ENCODE peak calls at places on chromosomes 12 and 14, in four cellular contexts. P is IMR-90, M is H1, H is mesendoderm. R is an unnamed sample.

GRCh38 chr14:29548948-29549370 is 378.7 kb downstream of the PRKD1 start:
- DNase-seq in P (peak; percentile 77), M (no peak), H (peak; percentile 79), R (no peak)

GRCh38 chr12:104060791-104061190 is 3.5 kb upstream of the HCFC2 start:
- DNase-seq in P (no peak), M (no peak), H (no peak), R (no peak)

GRCh38 chr12:58819945-58820344 is 100.4 kb downstream of the LRIG3 start:
- DNase-seq in P (no peak), M (no peak), H (no peak), R (no peak)

GRCh38 chr14:101110729-101111619 is 207.5 kb upstream of the RTL1 start:
- DNase-seq in P (no peak), M (no peak), H (no peak), R (no peak)

GRCh38 chr14:79581912-79582576 is 629.3 kb downstream of the DIO2 start:
- DNase-seq in P (peak; percentile 65), M (no peak), H (peak; percentile 28), R (no peak)

GRCh38 chr14:76779221-76780057 is 18.2 kb downstream of the VASH1 start:
- DNase-seq in P (no peak), M (no peak), H (no peak), R (peak; percentile 21)

GRCh38 chr14:59688224-59689170 is 111.9 kb upstream of the CCDC175 start:
- DNase-seq in P (peak; percentile 53), M (peak; percentile 19), H (peak; percentile 84), R (peak; percentile 80)

GRCh38 chr14:56098021-56098420 is 20.2 kb upstream of the PELI2 start:
- DNase-seq in P (no peak), M (no peak), H (peak; percentile 43), R (no peak)

GRCh38 chr14:101562659-101563351 is 1.5 kb downstream of the DIO3 start:
- DNase-seq in P (no peak), M (no peak), H (no peak), R (no peak)

GRCh38 chr12:98238513-98238912 is 276.9 kb upstream of the TMPO start:
- DNase-seq in P (peak; percentile 29), M (no peak), H (no peak), R (no peak)

GRCh38 chr14:104362761-104363605 is 216.6 kb upstream of the C14orf180 start:
- DNase-seq in P (no peak), M (no peak), H (no peak), R (no peak)

GRCh38 chr12:47110011-47110541 is 30.3 kb upstream of the AMIGO2 start:
- DNase-seq in P (no peak), M (no peak), H (no peak), R (no peak)

GRCh38 chr12:95673576-95673975 is 117.0 kb downstream of the NTN4 start:
- DNase-seq in P (no peak), M (no peak), H (no peak), R (no peak)

GRCh38 chr14:58808828-58809227 is 171.1 kb downstream of the DACT1 start:
- DNase-seq in P (peak; percentile 43), M (no peak), H (no peak), R (no peak)

GRCh38 chr14:66237701-66238100 is 248.5 kb upstream of the CCDC196 start:
- DNase-seq in P (no peak), M (no peak), H (peak; percentile 60), R (no peak)

GRCh38 chr14:76023757-76024156 is 38.2 kb downstream of the IFT43 start:
- DNase-seq in P (no peak), M (no peak), H (no peak), R (no peak)

GRCh38 chr12:71061451-71061850 is 96.3 kb downstream of the TSPAN8 start:
- DNase-seq in P (no peak), M (no peak), H (no peak), R (no peak)

GRCh38 chr12:106583578-106584103 is 837 bp downstream of the RFX4 start:
- DNase-seq in P (peak; percentile 12), M (no peak), H (no peak), R (peak; percentile 67)

GRCh38 chr12:62716866-62717477 is 218.0 kb downstream of the PPM1H start:
- DNase-seq in P (no peak), M (no peak), H (no peak), R (no peak)

GRCh38 chr12:2138871-2139308 is 86.1 kb downstream of the CACNA1C start:
- DNase-seq in P (peak; percentile 43), M (no peak), H (no peak), R (no peak)

GRCh38 chr14:76599556-76599955 is 161.7 kb upstream of the VASH1 start:
- DNase-seq in P (no peak), M (no peak), H (no peak), R (no peak)

GRCh38 chr14:24054646-24055045 is 2.8 kb downstream of the CARMIL3 start:
- DNase-seq in P (no peak), M (no peak), H (no peak), R (no peak)

GRCh38 chr12:82942521-82942920 is 255.8 kb downstream of the TMTC2 start:
- DNase-seq in P (no peak), M (no peak), H (no peak), R (no peak)

GRCh38 chr12:84760091-84760490 is 152.5 kb downstream of the SLC6A15 start:
- DNase-seq in P (no peak), M (no peak), H (no peak), R (no peak)

GRCh38 chr12:78519422-78519821 is 345.2 kb upstream of the SYT1 start:
- DNase-seq in P (no peak), M (no peak), H (no peak), R (no peak)

GRCh38 chr14:51563560-51563959 is 88.2 kb upstream of the FRMD6 start:
- DNase-seq in P (peak; percentile 74), M (no peak), H (no peak), R (no peak)

GRCh38 chr14:68548194-68549056 is 244.4 kb downstream of the ZFP36L1 start:
- DNase-seq in P (peak; percentile 98), M (no peak), H (peak; percentile 68), R (no peak)

GRCh38 chr14:68308695-68309094 is 484.2 kb downstream of the ZFP36L1 start:
- DNase-seq in P (no peak), M (no peak), H (no peak), R (no peak)

GRCh38 chr12:132279184-132279889 is 50.1 kb downstream of the GALNT9 start:
- DNase-seq in P (peak; percentile 9), M (no peak), H (peak; percentile 27), R (peak; percentile 66)

GRCh38 chr14:35252485-35252884 is 39.7 kb upstream of the PSMA6 start:
- DNase-seq in P (no peak), M (no peak), H (no peak), R (no peak)

GRCh38 chr12:15256760-15257159 is 35.5 kb upstream of the RERG start:
- DNase-seq in P (peak; percentile 2), M (no peak), H (no peak), R (no peak)

GRCh38 chr14:52547027-52547426 is 5.3 kb downstream of the TXNDC16 start:
- DNase-seq in P (no peak), M (no peak), H (no peak), R (no peak)

GRCh38 chr12:42326466-42327226 is 679 bp downstream of the PPHLN1 start:
- DNase-seq in P (peak; percentile 27), M (no peak), H (peak; percentile 11), R (no peak)

GRCh38 chr14:58078068-58078467 is 73.9 kb downstream of the ARMH4 start:
- DNase-seq in P (peak; percentile 84), M (no peak), H (peak; percentile 51), R (no peak)

GRCh38 chr12:21993438-21993981 is 52.3 kb upstream of the ABCC9 start:
- DNase-seq in P (no peak), M (no peak), H (no peak), R (no peak)

GRCh38 chr12:52266514-52266913 is 7.9 kb upstream of the KRT86 start:
- DNase-seq in P (no peak), M (no peak), H (no peak), R (no peak)

GRCh38 chr12:123431951-123432886 is 4.3 kb downstream of the RILPL2 start:
- DNase-seq in P (no peak), M (no peak), H (no peak), R (no peak)

DNA sequence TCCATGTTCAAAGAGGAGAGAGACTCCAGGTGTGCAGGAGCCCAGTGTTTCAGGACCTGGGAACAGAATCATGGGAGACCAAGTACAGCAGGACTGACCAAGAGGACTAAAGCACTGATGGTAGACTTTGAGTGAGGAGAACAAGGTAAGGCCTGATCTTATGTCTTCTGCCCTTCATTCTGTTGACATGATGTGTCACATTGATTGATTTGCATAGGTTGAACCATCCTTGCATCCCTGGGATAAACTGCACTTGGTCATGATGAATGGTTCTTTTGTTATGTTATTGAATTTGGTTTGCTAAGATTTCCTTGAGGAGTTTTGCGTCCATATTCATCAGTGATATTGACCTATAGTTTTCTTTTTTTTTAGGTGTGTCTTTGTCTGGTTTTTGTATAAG is 497.0 kb downstream of the TMEM121 start:
- DNase-seq in P (no peak), M (no peak), H (no peak), R (no peak)
- H4K5ac ChIP-seq in P (no peak overlapping the region), M (no peak overlapping the region), H (no peak overlapping the region), R (no peak overlapping the region)

GRCh38 chr12:112382866-112383265 is 635 bp upstream of the HECTD4 start:
- DNase-seq in P (no peak), M (no peak), H (no peak), R (no peak)

GRCh38 chr12:112381898-112382796 is at the start of gene HECTD4:
- DNase-seq in P (peak; percentile 75), M (peak; percentile 49), H (peak; percentile 93), R (peak; percentile 97)

GRCh38 chr12:112386726-112387125 is 4.5 kb upstream of the HECTD4 start:
- DNase-seq in P (peak; percentile 84), M (no peak), H (no peak), R (no peak)

GRCh38 chr12:112380663-112381420 is 1.4 kb downstream of the HECTD4 start:
- DNase-seq in P (no peak), M (no peak), H (no peak), R (peak; percentile 51)

DNA sequence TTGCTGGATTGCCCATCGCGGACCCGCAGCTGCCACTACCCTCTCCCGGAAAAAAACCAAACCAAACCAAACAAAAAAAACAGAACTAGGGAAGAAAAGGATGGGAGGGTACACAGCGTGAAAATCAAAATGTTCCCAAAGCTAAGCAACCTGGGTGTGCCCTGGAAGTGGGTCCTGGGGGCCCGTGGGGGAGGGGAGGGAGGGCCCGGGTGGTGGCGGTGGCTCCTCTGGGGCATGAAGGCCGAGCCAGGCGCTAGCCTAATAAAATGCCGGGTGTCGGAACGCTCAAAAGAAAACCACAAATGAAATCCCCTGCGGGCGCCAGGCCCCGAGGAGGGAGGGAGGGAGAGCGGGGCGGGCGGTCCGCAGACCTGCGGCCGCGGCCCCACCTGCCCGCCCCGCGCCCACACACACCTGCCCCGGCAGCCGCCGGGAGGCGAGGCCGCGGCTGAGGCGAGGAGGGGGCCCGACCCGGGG is 772 bp downstream of the HECTD4 start:
- DNase-seq in P (no peak), M (no peak), H (peak; percentile 50), R (peak; percentile 43)
- H4K5ac ChIP-seq in P (no peak overlapping the region), M (no peak overlapping the region), H (no peak overlapping the region), R (no peak overlapping the region)

DNA sequence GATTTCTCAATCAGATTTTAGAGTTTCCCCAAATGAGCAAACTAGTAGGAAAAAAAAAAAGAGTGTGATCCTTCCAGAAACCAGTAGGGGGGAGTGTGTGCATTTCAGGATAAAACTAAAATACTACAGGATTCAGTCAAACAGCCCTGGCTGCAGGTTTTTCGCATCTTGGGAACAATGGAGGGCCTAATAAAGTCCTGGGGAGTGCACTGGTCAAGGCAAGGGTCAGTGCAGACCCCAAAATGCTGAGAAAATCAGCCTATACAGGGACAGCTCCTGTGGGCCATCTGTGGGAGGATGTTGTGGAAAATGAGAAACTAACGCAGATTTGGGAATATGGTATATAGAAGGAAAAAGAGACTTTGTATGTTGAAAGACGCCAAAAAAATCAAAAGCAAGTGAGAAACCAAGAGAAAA is 22.2 kb upstream of the ABCD4 start:
- DNase-seq in P (peak; percentile 38), M (no peak), H (peak; percentile 82), R (peak; percentile 43)
- H4K5ac ChIP-seq in P (no peak overlapping the region), M (peak overlapping the region; percentile 65), H (peak overlapping the region; percentile 95), R (no peak overlapping the region)

GRCh38 chr14:38500125-38500524 is 244.2 kb upstream of the CLEC14A start:
- DNase-seq in P (peak; percentile 33), M (no peak), H (no peak), R (no peak)
- H4K5ac ChIP-seq in P (no peak overlapping the region), M (no peak overlapping the region), H (no peak overlapping the region), R (no peak overlapping the region)